ENCODE peak calls at places on chromosome X, in five cellular contexts. G is uterus, D is adrenal gland, A is heart left ventricle, J is stomach. W is an unnamed sample.

GRCh38 chrX:57918750-57919436 is 8.6 kb upstream of the ZXDA start:
- DNase-seq in G (no peak), D (peak; percentile 37), J (peak; percentile 32), A (peak; percentile 37), W (no peak)

GRCh38 chrX:155768036-155768769 is 112.9 kb upstream of the VAMP7 start:
- DNase-seq in J (no peak), G (no peak), A (no peak), D (peak; percentile 36), W (no peak)

GRCh38 chrX:140250363-140250762 is 254.5 kb downstream of the SOX3 start:
- DNase-seq in D (no peak), A (no peak), G (no peak), J (no peak), W (no peak)

GRCh38 chrX:4550018-4550417 is 836.6 kb upstream of the PRKX start:
- DNase-seq in G (no peak), J (no peak), A (no peak), D (no peak), W (no peak)

GRCh38 chrX:30283456-30284200 is 25.6 kb downstream of the NR0B1 start:
- DNase-seq in D (peak; percentile 41), J (no peak), G (no peak), A (no peak), W (no peak)

GRCh38 chrX:108020631-108021030 is 24.2 kb upstream of the VSIG1 start:
- DNase-seq in D (no peak), A (no peak), J (no peak), G (no peak), W (no peak)

GRCh38 chrX:23841847-23842522 is 59.0 kb downstream of the SAT1 start:
- DNase-seq in D (no peak), A (no peak), J (no peak), G (no peak), W (no peak)

GRCh38 chrX:137119049-137119448 is 85.3 kb upstream of the GPR101 start:
- DNase-seq in D (no peak), G (no peak), J (no peak), A (no peak), W (no peak)

GRCh38 chrX:16185725-16186136 is 18.4 kb downstream of the MAGEB17 start:
- DNase-seq in A (no peak), J (no peak), G (no peak), D (peak; percentile 25), W (no peak)

GRCh38 chrX:107659768-107660167 is 31.5 kb downstream of the PRPS1 start:
- DNase-seq in J (no peak), G (no peak), A (no peak), D (no peak), W (no peak)

GRCh38 chrX:130224810-130225209 is 43.9 kb downstream of the ZNF280C start:
- DNase-seq in J (no peak), D (no peak), G (no peak), A (no peak), W (no peak)

GRCh38 chrX:288561-288991 is 7.4 kb downstream of the PLCXD1 start:
- DNase-seq in A (no peak), J (no peak), G (no peak), D (no peak), W (no peak)

GRCh38 chrX:10160221-10160620 is 3.4 kb downstream of the CLCN4 start:
- DNase-seq in J (no peak), G (no peak), D (no peak), A (no peak), W (no peak)

DNA sequence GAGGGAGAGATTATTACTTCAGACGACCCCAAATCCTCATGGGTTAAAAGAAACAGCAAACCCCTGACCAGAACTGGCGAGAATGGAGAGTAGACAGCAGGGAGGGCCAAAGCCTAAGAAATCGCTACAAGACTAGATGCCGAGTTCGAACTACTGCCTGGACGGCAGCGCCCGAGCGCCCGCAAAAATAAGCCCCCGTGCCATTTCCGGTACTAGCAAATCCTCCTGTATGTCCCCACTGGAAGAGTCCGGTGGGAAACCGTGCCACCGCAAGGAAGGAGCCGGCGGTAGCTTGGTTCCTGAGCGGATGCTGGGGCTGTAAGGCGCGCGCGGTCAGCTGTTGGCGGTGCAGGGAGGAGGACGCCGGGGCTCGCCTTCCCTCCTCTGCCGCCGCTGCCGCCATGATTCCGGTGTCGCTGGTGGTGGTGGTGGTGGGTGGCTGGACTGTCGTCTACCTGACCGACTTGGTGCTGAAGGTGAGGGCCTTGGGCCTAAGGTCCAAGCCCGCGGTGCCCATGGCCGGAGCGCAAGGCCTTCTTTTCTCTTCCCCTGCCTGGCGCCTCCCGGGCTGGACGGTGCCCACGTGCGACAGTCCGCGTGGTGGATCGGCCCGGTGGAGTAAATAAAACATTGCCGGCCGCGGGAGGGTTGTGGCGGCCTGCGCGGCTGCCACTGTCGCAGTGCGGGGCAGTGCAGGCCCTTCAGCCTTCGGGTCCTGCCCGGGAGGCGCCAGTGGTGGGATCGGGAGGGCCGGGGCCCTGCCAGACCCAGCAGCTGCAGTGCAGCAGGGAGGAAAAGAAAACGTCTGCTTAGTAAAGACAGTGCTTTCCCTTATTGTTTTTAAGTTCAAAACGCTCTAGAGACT is at the start of gene MBTPS2:
- DNase-seq in A (peak; percentile 83), G (peak; percentile 80), J (peak; percentile 84), D (peak; percentile 81), W (peak; percentile 70)
- TF ChIP-seq POLR2A in A (no peak), G (no peak), J (no peak), D (peak; percentile 58), W (peak; percentile 29)

DNA sequence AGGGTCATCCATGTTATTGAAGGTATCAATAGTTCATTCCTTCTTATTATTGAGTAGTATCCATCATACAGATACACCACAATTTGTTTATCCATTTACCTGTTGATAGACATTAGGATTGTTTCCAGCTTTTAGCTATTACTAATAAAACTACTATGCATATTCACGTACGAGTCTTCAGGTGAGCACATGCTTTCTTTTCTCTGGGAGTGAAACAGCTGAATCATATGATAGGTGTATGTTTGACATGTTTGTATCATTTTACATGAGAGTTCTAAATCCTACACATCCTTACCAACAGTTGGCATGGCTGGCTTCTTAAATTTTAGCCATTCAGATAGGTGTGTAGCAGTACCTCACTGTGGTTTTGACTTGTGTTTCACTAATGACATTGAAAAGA is 556.6 kb upstream of the DIPK2B start:
- DNase-seq in A (no peak), D (no peak), J (no peak), G (no peak), W (no peak)
- H3K36me3 ChIP-seq in A (no peaks in the 10 kb centered on the region), D (no peaks in the 10 kb centered on the region), J (no peaks in the 10 kb centered on the region), G (no peaks in the 10 kb centered on the region), W (no peaks in the 10 kb centered on the region)

GRCh38 chrX:45771560-45772340 is 571.1 kb upstream of the DIPK2B start:
- DNase-seq in G (no peak), A (no peak), J (peak; percentile 47), D (no peak), W (no peak)

GRCh38 chrX:45771114-45771513 is 570.4 kb upstream of the DIPK2B start:
- DNase-seq in A (no peak), J (peak; percentile 39), D (no peak), G (peak; percentile 73), W (peak; percentile 19)

GRCh38 chrX:45768666-45769065 is 568.0 kb upstream of the DIPK2B start:
- DNase-seq in D (no peak), J (no peak), G (no peak), A (no peak), W (no peak)

GRCh38 chrX:45767021-45767491 is 566.4 kb upstream of the DIPK2B start:
- DNase-seq in A (no peak), G (no peak), D (no peak), J (no peak), W (no peak)

DNA sequence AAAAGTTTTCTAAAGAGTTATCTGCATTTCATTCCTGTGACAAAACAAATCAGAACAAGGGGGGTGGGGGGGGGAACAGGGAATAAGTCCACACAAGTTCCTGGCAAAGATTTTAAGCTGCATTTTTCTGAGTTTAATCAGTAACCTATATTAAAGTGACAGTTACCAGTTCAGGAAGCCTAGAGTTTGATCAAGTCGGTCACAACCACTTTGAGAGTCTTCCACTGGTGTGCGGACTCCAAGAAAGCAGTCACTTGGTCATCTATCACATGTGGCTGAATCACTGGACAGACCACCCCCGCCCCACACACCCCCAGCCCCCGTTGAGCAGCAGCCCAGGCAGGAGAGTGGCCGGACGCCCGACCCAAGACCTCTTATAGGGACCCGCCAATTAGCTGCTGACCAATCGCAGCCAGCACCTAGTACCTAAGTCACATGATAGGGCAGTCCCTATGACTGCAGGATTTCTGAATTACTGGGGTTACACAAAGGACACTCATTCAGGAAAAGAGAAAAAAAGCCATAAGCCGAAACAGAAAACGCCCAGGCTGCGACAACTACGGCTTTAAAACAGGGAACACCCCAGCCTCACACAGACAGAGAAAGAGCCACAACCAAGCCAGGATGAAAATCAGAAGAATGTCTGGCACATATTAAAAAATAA is 569.4 kb upstream of the DIPK2B start:
- DNase-seq in A (peak; percentile 67), J (peak; percentile 56), D (peak; percentile 56), G (peak; percentile 83), W (peak; percentile 58)
- TF ChIP-seq POLR2A in A (no peak), J (no peak), D (no peak), G (peak; percentile 47), W (peak; percentile 47)

GRCh38 chrX:40066700-40067099 is 31.1 kb downstream of the BCOR start:
- DNase-seq in D (no peak), A (no peak), J (no peak), G (no peak), W (no peak)
- H3K36me3 ChIP-seq in D (no peaks in the 10 kb centered on the region), A (peaks cover 49% of the 10 kb centered on the region), J (peaks cover 70% of the 10 kb centered on the region), G (no peaks in the 10 kb centered on the region), W (no peaks in the 10 kb centered on the region)

GRCh38 chrX:148067285-148067684 is 86.1 kb downstream of the FMR1NB start:
- DNase-seq in D (no peak), A (no peak), J (no peak), G (no peak), W (no peak)

GRCh38 chrX:148069759-148070503 is 88.8 kb downstream of the FMR1NB start:
- DNase-seq in D (no peak), A (no peak), G (no peak), J (no peak), W (no peak)

DNA sequence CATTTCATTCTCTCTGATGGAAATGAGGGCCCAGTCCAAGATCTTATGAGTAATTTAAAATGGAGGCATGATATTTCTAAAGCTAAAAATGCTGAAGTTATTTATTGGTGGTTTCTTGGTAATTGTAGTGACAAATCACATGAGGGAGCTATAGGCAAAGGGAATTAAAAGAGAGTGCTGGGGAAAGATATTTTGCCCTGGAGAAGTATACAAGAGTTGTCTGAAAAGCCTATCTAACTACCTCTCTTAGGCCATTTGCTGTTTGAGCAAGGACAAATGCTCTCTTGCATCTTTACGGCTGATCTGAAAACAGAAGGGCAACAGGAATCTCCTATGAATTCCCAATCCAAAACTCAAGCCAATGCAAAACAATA is 89.4 kb downstream of the FMR1NB start:
- DNase-seq in G (no peak), J (no peak), D (no peak), A (no peak), W (no peak)
- TF ChIP-seq POLR2A in G (no peak), J (no peak), D (no peak), A (no peak), W (no peak)

W was measured in prostate gland.